ENCODE peak calls at places on chromosomes 12 and 14, in five cellular contexts. E is NCI-H1417, H is activated gamma-delta T cell, G is HT-29, L is activated T-cell treated with anti-CD3 and anti-CD28 coated beads for 1 hour. C is an unnamed sample.

GRCh38 chr14:75479770-75480600 is 42.3 kb upstream of the BATF start:
- DNase-seq in E (no peak), H (no peak), G (no peak), L (no peak), C (no peak)

GRCh38 chr12:68977909-68978610 is 45.1 kb upstream of the CPM start:
- DNase-seq in E (no peak), H (no peak), G (no peak), L (no peak), C (no peak)

GRCh38 chr12:103855896-103856657 is 15.0 kb upstream of the NT5DC3 start:
- DNase-seq in E (no peak), H (no peak), G (no peak), L (no peak), C (no peak)

GRCh38 chr14:100297320-100298300 is 8.6 kb downstream of the SLC25A29 start:
- DNase-seq in E (no peak), H (no peak), G (no peak), L (no peak), C (no peak)

GRCh38 chr14:69877492-69877891 is 1.7 kb upstream of the SMOC1 start:
- DNase-seq in E (peak), H (no peak), G (peak), L (no peak), C (no peak)

GRCh38 chr12:20628999-20629398 is 66.1 kb upstream of the SLCO1C1 start:
- DNase-seq in E (no peak), H (no peak), G (no peak), L (no peak), C (no peak)

GRCh38 chr12:24898606-24899005 is 50.3 kb downstream of the BCAT1 start:
- DNase-seq in E (no peak), H (no peak), G (no peak), L (no peak), C (no peak)

GRCh38 chr12:104456950-104457745 is 400 bp downstream of the CHST11 start:
- DNase-seq in E (peak), H (no peak), G (no peak), L (peak), C (no peak)

GRCh38 chr12:80218925-80219714 is 119.8 kb downstream of the OTOGL start:
- DNase-seq in E (no peak), H (no peak), G (no peak), L (no peak), C (no peak)

GRCh38 chr12:130339946-130340345 is 2.3 kb downstream of the PIWIL1 start:
- DNase-seq in E (peak), H (no peak), G (peak), L (no peak), C (no peak)